ENCODE peak calls at places on chromosomes 13 and 19, in seven cellular contexts. W is CD4-positive, alpha-beta T cell; K is Panc1; L is suprapubic skin; Y is fibroblast of lung; X is lower lobe of right lung; Q is pancreas. R is an unnamed sample.

GRCh38 chr13:114067381-114067885 is 65.0 kb downstream of the RASA3 start:
- DNase-seq in L (no peak), Y (peak; percentile 64), W (no peak), X (no peak), Q (no peak), K (no peak), R (no peak)

GRCh38 chr13:51148952-51149573 is 38.0 kb upstream of the C13orf42 start:
- DNase-seq in X (no peak), Q (no peak), K (no peak), W (no peak), L (no peak), Y (peak; percentile 58), R (peak; percentile 57)

GRCh38 chr13:50125556-50126377 is 110.5 kb downstream of the KCNRG start:
- DNase-seq in K (no peak), X (peak; percentile 98), Y (peak; percentile 74), W (peak; percentile 83), Q (peak; percentile 97), L (peak; percentile 95), R (peak; percentile 85)

GRCh38 chr13:29887030-29887557 is 36.7 kb upstream of the UBL3 start:
- DNase-seq in L (no peak), Q (no peak), Y (no peak), W (no peak), X (no peak), K (no peak), R (no peak)

GRCh38 chr19:16637535-16637934 is 9.5 kb upstream of the MED26 start:
- DNase-seq in K (no peak), Q (no peak), Y (no peak), W (no peak), X (no peak), L (no peak), R (no peak)

GRCh38 chr19:6061420-6062130 is 48.7 kb downstream of the RFX2 start:
- DNase-seq in Y (no peak), K (no peak), Q (no peak), L (no peak), W (no peak), X (no peak), R (peak; percentile 20)

GRCh38 chr13:112059457-112060317 is 7.3 kb upstream of the SOX1 start:
- DNase-seq in Y (no peak), Q (no peak), K (no peak), X (no peak), L (no peak), W (no peak), R (no peak)

GRCh38 chr13:111168116-111168515 is 53.0 kb downstream of the ARHGEF7 start:
- DNase-seq in W (no peak), Q (no peak), K (no peak), Y (no peak), X (no peak), L (no peak), R (no peak)

GRCh38 chr13:94416454-94417080 is 62.9 kb downstream of the DCT start:
- DNase-seq in K (no peak), L (no peak), Y (peak; percentile 39), X (no peak), W (no peak), Q (no peak), R (no peak)

GRCh38 chr19:3986260-3987041 is 1.2 kb upstream of the EEF2 start:
- DNase-seq in X (no peak), W (peak; percentile 52), Y (peak; percentile 68), K (no peak), L (no peak), Q (peak; percentile 58), R (no peak)

GRCh38 chr13:42073683-42074082 is 25.2 kb downstream of the DGKH start:
- DNase-seq in Y (no peak), Q (no peak), X (no peak), L (no peak), W (no peak), K (no peak), R (no peak)

GRCh38 chr19:30393046-30393445 is 20.9 kb downstream of the ZNF536 start:
- DNase-seq in Y (no peak), L (no peak), Q (no peak), W (no peak), X (no peak), K (no peak), R (no peak)

GRCh38 chr13:33279898-33280549 is 5.5 kb downstream of the STARD13 start:
- DNase-seq in W (no peak), X (no peak), Y (peak; percentile 86), K (no peak), Q (no peak), L (no peak), R (no peak)

GRCh38 chr19:55116232-55117062 is 990 bp downstream of the PPP1R12C start:
- DNase-seq in Q (peak; percentile 50), W (peak; percentile 32), Y (peak; percentile 60), K (no peak), X (peak; percentile 76), L (no peak), R (no peak)

GRCh38 chr19:1177322-1178114 is 3.5 kb upstream of the SBNO2 start:
- DNase-seq in K (no peak), Q (no peak), X (no peak), Y (peak; percentile 97), W (no peak), L (no peak), R (no peak)
- TF ChIP-seq CTCF in K (no peak), Q (no peak), X (no peak), Y (peak; percentile 19), W (no peak), L (no peak), R (no peak)

GRCh38 chr13:98189841-98190505 is 12.9 kb upstream of the RNF113B start:
- DNase-seq in K (no peak), Q (no peak), L (no peak), Y (no peak), W (no peak), X (no peak), R (no peak)
- TF ChIP-seq CTCF in K (no peak), Q (no peak), L (no peak), Y (no peak), W (no peak), X (no peak), R (peak; percentile 53)

DNA sequence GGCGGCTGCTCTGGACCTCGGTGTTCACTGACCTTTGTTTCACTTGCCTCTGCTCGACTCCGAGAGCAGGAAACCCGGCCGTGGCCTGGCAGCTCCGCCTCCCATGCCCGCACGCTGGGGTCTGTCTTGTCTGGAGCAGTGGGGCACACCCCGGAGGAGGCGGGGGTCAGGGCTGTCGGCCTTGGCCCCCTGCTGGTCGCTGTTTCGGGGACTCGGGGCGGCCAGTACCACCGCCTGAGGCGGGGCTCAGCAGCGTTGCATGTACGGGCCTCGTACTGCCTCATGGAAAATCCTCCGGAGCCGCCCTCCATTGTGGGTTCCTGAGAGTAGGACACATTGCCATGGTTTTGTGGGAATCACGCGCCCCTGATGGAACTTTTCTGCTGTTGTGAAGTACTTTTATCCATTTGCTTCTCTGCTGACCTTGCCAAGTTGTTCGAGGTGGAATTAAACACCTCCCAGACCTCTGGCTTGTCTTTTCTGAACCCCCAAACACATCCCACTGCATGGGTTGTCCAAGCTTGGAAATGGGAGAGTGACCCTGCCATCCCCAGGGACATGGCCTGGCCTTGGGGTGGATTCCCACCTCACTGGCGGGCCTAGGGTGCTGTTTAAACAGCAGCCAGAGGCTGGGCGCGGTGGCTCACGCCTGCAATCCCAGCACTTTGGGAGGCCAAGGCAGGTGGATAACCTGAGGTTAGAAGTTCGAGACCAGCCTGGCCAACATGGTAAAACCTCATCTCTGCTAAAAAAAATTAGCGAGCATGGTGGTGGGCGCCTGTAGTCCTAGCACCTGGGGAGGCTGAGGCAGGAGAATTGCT is 5.5 kb upstream of the NDUFS7 start:
- DNase-seq in L (no peak), X (no peak), Q (no peak), Y (no peak), W (no peak), K (no peak), R (no peak)
- TF ChIP-seq CTCF in L (no peak), X (no peak), Q (no peak), Y (no peak), W (no peak), K (no peak), R (peak; percentile 43)

DNA sequence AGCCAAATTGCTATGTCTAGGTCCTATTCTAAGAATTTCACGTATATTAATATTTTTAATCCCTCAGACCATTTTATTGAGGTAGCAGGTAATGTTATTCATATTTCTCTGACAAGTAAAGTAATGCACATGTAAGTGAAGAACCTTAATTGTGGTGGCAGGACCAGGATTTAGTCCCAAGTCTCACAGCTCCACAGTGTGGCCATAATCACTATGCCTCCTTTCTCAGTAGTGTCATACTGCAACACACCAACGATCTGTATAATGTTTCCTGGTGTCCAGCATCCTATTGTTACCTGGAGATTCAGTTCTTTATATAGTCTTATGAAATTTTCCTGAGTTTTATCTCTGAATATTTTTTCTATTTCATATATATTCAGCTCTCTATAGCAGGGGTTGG is 340.3 kb downstream of the OLFM4 start:
- DNase-seq in X (no peak), Q (no peak), K (no peak), L (no peak), Y (no peak), W (no peak), R (no peak)
- TF ChIP-seq CTCF in X (no peak), Q (no peak), K (no peak), L (no peak), Y (no peak), W (no peak), R (no peak)

R was measured in type B pancreatic cell.